ENCODE peak calls at places on chromosome 14, in six cellular contexts. J, I, T, V, D and L are unnamed samples.

GRCh38 chr14:105315211-105315721 is 718 bp downstream of the PACS2 start:
- DNase-seq in J (peak), I (no peak), T (peak), V (no peak), D (no peak), L (no peak)

GRCh38 chr14:21902561-21903199 is 229.1 kb upstream of the OR4E1 start:
- DNase-seq in J (no peak), I (no peak), T (peak), V (no peak), D (no peak), L (no peak)

GRCh38 chr14:20781805-20782204 is 737 bp downstream of the RNASE6 start:
- DNase-seq in J (no peak), I (no peak), T (no peak), V (no peak), D (no peak), L (no peak)

GRCh38 chr14:101820283-101820798 is 58.8 kb downstream of the PPP2R5C start:
- DNase-seq in J (no peak), I (no peak), T (no peak), V (no peak), D (no peak), L (no peak)

GRCh38 chr14:50040401-50040775 is 76.0 kb downstream of the VCPKMT start:
- DNase-seq in J (no peak), I (no peak), T (peak), V (no peak), D (no peak), L (no peak)

GRCh38 chr14:88825078-88825458 is 617 bp downstream of the TTC8 start:
- DNase-seq in J (no peak), I (no peak), T (no peak), V (no peak), D (no peak), L (no peak)

GRCh38 chr14:103056322-103057027 is 874 bp downstream of the CDC42BPB start:
- DNase-seq in J (peak), I (no peak), T (peak), V (no peak), D (peak), L (no peak)

GRCh38 chr14:105563347-105563737 is 37.0 kb downstream of the TMEM121 start:
- DNase-seq in J (no peak), I (no peak), T (no peak), V (no peak), D (no peak), L (no peak)

GRCh38 chr14:58639842-58640484 is 2.2 kb downstream of the DACT1 start:
- DNase-seq in J (peak), I (no peak), T (peak), V (no peak), D (no peak), L (no peak)

GRCh38 chr14:65502676-65503124 is 90.2 kb downstream of the FUT8 start:
- DNase-seq in J (no peak), I (no peak), T (no peak), V (no peak), D (no peak), L (no peak)

GRCh38 chr14:101773378-101773777 is 11.9 kb downstream of the PPP2R5C start:
- DNase-seq in J (no peak), I (no peak), T (no peak), V (no peak), D (no peak), L (no peak)

GRCh38 chr14:23558363-23559009 is 2.4 kb downstream of the THTPA start:
- DNase-seq in J (no peak), I (no peak), T (no peak), V (no peak), D (no peak), L (no peak)
- H3K27ac ChIP-seq in J (peak), I (no peak), T (no peak), V (no peak), D (no peak), L (no peak)

DNA sequence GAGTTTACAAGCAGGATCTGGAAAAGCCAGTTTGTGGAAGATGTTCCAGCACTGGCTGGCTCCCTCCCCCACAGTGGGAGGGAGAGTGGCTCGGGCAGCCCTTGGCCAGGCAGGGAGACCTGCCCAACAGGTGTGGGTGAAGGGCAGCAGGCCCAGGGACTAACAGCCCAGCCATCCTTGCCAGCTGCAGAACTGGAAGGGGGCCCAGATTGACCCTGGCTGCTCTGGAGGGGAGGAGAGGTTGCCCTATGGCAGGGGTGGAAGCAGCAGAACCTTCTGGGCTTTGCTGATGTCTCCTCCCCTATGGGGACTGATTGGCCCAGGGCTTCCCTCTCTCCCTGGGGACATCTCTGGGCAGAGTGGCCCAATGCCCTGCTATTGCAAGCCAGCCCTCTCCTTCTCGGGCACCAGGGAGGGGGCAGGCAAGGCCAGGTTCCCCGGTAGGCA is 20.5 kb downstream of the IRF2BPL start:
- DNase-seq in J (no peak), I (no peak), T (no peak), V (no peak), D (peak), L (no peak)
- H3K4me3 ChIP-seq in J (no peak), I (no peak), T (no peak), V (no peak), D (no peak), L (no peak)

DNA sequence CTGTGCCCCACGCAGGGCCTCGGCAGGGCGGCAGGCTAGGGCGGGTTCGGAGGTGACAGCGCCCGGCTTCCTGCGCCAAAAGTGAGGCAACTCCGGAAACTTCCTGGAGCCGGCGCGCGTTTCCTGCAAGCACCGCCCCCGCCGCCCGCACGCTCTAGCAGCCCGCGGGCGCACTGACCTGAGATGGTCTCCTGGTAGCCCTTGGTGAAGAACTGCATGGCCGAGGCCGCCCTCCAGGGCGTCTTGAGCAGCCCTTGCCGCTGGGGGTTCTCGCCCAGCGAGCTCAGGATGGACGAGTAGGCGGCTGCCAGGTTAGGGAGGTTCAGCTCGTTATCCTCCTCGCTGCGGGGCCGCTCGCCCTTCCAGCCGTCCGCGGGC is 494 bp downstream of the GCH1 start:
- DNase-seq in J (peak), I (peak), T (peak), V (no peak), D (peak), L (peak)
- H3K27ac ChIP-seq in J (no peak), I (no peak), T (no peak), V (no peak), D (peak), L (peak)

GRCh38 chr14:91573528-91573893 is 63.4 kb upstream of the PPP4R3A start:
- DNase-seq in J (no peak), I (no peak), T (no peak), V (no peak), D (no peak), L (no peak)
- H3K4me3 ChIP-seq in J (peak), I (no peak), T (no peak), V (no peak), D (no peak), L (peak)

DNA sequence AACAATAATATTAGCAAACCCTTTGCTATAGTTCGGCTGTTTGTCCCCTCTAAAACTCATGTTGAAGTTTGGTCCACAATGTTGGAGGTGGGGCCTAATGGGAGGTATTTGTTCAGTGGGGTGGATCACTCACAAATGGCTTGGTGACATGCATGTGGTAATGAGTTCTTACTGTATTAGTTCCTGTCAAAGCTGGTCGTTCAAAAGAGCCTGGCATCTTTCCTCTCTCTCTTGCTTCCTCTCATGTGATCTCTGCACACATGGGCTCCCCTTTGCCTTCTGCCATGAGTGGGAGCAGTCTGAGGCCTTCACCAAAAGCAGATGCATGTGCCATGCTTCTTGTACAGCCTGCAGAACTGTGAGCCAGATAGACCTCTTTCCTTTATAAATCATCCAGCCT is 13.0 kb upstream of the PPP4R4 start:
- DNase-seq in J (no peak), I (no peak), T (no peak), V (no peak), D (no peak), L (no peak)
- H3K27ac ChIP-seq in J (no peak), I (no peak), T (no peak), V (no peak), D (no peak), L (no peak)

DNA sequence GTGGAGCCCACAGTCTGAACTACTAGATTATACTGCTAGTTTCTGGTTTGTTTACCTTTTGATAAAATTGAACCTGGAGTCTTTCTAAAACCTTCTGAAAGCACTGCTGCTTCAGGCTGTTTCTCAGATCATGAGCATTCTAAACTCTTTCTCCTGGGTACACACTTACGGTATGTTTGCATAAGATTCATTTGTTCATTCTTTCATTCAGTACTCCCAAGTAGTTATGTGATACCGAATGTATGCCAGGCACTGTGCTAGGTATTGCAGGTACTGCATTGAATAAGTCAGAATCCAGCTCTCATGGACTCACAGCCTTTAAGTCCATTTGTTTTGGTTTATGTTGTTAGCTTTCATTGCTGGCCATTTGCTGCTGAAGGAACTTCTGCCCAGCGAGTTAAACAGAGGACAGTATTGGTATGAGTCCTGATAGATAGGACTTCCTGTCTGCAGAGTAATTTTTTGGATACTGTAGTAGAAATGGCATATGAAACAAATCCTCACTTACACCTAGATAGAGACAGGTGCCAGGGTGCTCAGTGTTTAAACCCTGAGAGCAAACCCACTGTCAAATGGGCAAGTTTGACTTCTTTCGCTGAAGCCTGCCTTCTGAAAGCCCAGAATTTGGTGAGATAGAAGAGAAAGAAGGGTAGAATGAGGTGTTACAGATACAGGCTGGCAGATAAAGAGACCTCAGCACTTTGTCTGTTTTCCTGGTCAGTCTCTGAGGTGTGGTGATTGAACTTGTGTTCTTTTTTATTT is 2.1 kb downstream of the SUSD6 start:
- DNase-seq in J (no peak), I (no peak), T (no peak), V (no peak), D (no peak), L (no peak)
- H3K4me3 ChIP-seq in J (peak), I (peak), T (no peak), V (no peak), D (peak), L (peak)

DNA sequence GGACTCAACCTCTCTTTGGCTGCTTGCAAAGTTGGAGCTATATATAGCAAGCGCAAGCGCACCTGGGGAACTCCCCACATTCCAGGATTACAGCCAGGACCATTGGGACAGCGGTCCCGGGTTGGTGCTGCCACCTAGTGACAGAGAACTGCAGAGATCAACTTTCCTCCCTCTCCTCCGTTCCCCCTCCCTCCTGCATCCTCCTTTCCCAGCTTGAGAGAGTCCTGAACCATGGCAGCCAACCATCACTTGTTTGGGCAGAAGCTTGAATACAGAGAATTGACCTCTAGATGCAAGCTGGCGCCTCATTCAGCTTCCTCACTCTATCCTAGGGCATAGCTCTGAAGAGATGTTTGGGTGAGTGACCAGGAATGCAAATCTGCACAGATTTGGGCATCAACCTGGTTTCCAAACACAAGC is 17.4 kb upstream of the FLVCR2 start:
- DNase-seq in J (peak), I (peak), T (peak), V (peak), D (no peak), L (no peak)
- H3K27ac ChIP-seq in J (no peak), I (no peak), T (no peak), V (no peak), D (no peak), L (no peak)